ENCODE peak calls at places on chromosomes 11 and 22, in six cellular contexts. S, K, W, D, Q and T are unnamed samples.

GRCh38 chr11:106706355-106706754 is 311.9 kb downstream of the GUCY1A2 start:
- DNase-seq in S (no peak), K (no peak), W (no peak), D (no peak), Q (no peak), T (peak)

GRCh38 chr11:77073328-77074001 is 6.7 kb downstream of the CAPN5 start:
- DNase-seq in S (no peak), K (peak), W (no peak), D (peak), Q (peak), T (peak)

GRCh38 chr11:9351321-9351881 is 33.1 kb upstream of the IPO7 start:
- DNase-seq in S (no peak), K (no peak), W (no peak), D (no peak), Q (no peak), T (no peak)

GRCh38 chr11:20274031-20274430 is 89.5 kb upstream of the HTATIP2 start:
- DNase-seq in S (no peak), K (no peak), W (no peak), D (no peak), Q (no peak), T (no peak)

GRCh38 chr11:64060861-64061444 is 25.2 kb downstream of the FLRT1 start:
- DNase-seq in S (peak), K (peak), W (no peak), D (peak), Q (peak), T (peak)

GRCh38 chr11:88815505-88815904 is 250.3 kb downstream of the GRM5 start:
- DNase-seq in S (no peak), K (no peak), W (no peak), D (no peak), Q (no peak), T (no peak)

GRCh38 chr11:19713221-19714092 is 820 bp downstream of the NAV2 start:
- DNase-seq in S (peak), K (no peak), W (no peak), D (peak), Q (no peak), T (peak)

GRCh38 chr11:94909371-94909820 is 64.0 kb downstream of the CWC15 start:
- DNase-seq in S (no peak), K (no peak), W (no peak), D (no peak), Q (peak), T (no peak)

GRCh38 chr11:69109101-69109500 is 46.6 kb upstream of the SMIM38 start:
- DNase-seq in S (no peak), K (no peak), W (no peak), D (no peak), Q (no peak), T (no peak)

GRCh38 chr11:97722065-97722464 is 1298.7 kb upstream of the CNTN5 start:
- DNase-seq in S (no peak), K (no peak), W (no peak), D (no peak), Q (no peak), T (peak)

GRCh38 chr11:69293819-69294505 is at the start of gene MYEOV:
- DNase-seq in S (no peak), K (no peak), W (no peak), D (peak), Q (peak), T (peak)

GRCh38 chr22:23763579-23764331 is 965 bp downstream of the C22orf15 start:
- DNase-seq in S (peak), K (no peak), W (no peak), D (peak), Q (peak), T (no peak)

GRCh38 chr11:76209956-76210885 is 3.9 kb upstream of the WNT11 start:
- DNase-seq in S (peak), K (peak), W (no peak), D (peak), Q (peak), T (peak)

GRCh38 chr11:1572200-1573076 is at the start of gene DUSP8:
- DNase-seq in S (peak), K (peak), W (peak), D (peak), Q (peak), T (peak)

GRCh38 chr11:134032501-134033091 is 36.3 kb upstream of the JAM3 start:
- DNase-seq in S (no peak), K (peak), W (no peak), D (no peak), Q (peak), T (no peak)

GRCh38 chr11:64267207-64267945 is 16.0 kb downstream of the PLCB3 start:
- DNase-seq in S (no peak), K (no peak), W (no peak), D (no peak), Q (no peak), T (no peak)

GRCh38 chr11:16002942-16003341 is 353.4 kb downstream of the SOX6 start:
- DNase-seq in S (no peak), K (no peak), W (no peak), D (no peak), Q (no peak), T (no peak)

GRCh38 chr22:25453557-25453956 is 110.9 kb upstream of the GRK3 start:
- DNase-seq in S (no peak), K (no peak), W (no peak), D (no peak), Q (no peak), T (no peak)

GRCh38 chr11:26286472-26287066 is 45.4 kb upstream of the ANO3 start:
- DNase-seq in S (no peak), K (no peak), W (no peak), D (no peak), Q (peak), T (peak)

GRCh38 chr11:17771841-17772401 is 37.3 kb downstream of the KCNC1 start:
- DNase-seq in S (no peak), K (no peak), W (no peak), D (no peak), Q (no peak), T (no peak)

GRCh38 chr11:33262016-33262638 is 4.9 kb downstream of the HIPK3 start:
- DNase-seq in S (no peak), K (no peak), W (no peak), D (no peak), Q (no peak), T (peak)

GRCh38 chr11:35549787-35550186 is 24.4 kb upstream of the PAMR1 start:
- DNase-seq in S (no peak), K (no peak), W (no peak), D (no peak), Q (peak), T (peak)

GRCh38 chr11:96052921-96053631 is 129.2 kb upstream of the MTMR2 start:
- DNase-seq in S (no peak), K (no peak), W (no peak), D (no peak), Q (peak), T (peak)

GRCh38 chr22:42417645-42418303 is 14.4 kb downstream of the NFAM1 start:
- DNase-seq in S (no peak), K (no peak), W (no peak), D (no peak), Q (no peak), T (no peak)

GRCh38 chr11:19511413-19512183 is 201.0 kb upstream of the NAV2 start:
- DNase-seq in S (no peak), K (peak), W (no peak), D (no peak), Q (no peak), T (no peak)

GRCh38 chr11:69799582-69799981 is 19.6 kb downstream of the FGF3 start:
- DNase-seq in S (no peak), K (no peak), W (no peak), D (no peak), Q (no peak), T (no peak)

GRCh38 chr22:23538502-23538860 is 41.6 kb downstream of the IGLL1 start:
- DNase-seq in S (no peak), K (no peak), W (no peak), D (no peak), Q (no peak), T (no peak)

GRCh38 chr11:59197990-59198389 is 14.7 kb downstream of the MPEG1 start:
- DNase-seq in S (no peak), K (peak), W (no peak), D (no peak), Q (peak), T (peak)

GRCh38 chr22:41801147-41801819 is 804 bp downstream of the CCDC134 start:
- DNase-seq in S (no peak), K (no peak), W (no peak), D (no peak), Q (no peak), T (no peak)

GRCh38 chr11:73520358-73521061 is 77.4 kb downstream of the FAM168A start:
- DNase-seq in S (no peak), K (no peak), W (no peak), D (no peak), Q (no peak), T (peak)

GRCh38 chr11:60169264-60169915 is 13.5 kb downstream of the MS4A6A start:
- DNase-seq in S (no peak), K (no peak), W (no peak), D (no peak), Q (peak), T (no peak)

GRCh38 chr11:116984589-116984988 is 113.6 kb downstream of the SIK3 start:
- DNase-seq in S (no peak), K (no peak), W (no peak), D (no peak), Q (peak), T (peak)

GRCh38 chr11:122423886-122424285 is 231.6 kb upstream of the UBASH3B start:
- DNase-seq in S (no peak), K (no peak), W (no peak), D (no peak), Q (no peak), T (no peak)

GRCh38 chr22:40436460-40437431 is 66.4 kb downstream of the SGSM3 start:
- DNase-seq in S (peak), K (no peak), W (no peak), D (peak), Q (peak), T (peak)

GRCh38 chr11:77506857-77507256 is 33.0 kb upstream of the PAK1 start:
- DNase-seq in S (no peak), K (no peak), W (no peak), D (no peak), Q (no peak), T (no peak)

GRCh38 chr11:106937113-106937512 is 81.2 kb downstream of the GUCY1A2 start:
- DNase-seq in S (no peak), K (no peak), W (no peak), D (no peak), Q (no peak), T (no peak)

GRCh38 chr11:120337133-120337895 is 1.1 kb downstream of the ARHGEF12 start:
- DNase-seq in S (peak), K (no peak), W (no peak), D (peak), Q (no peak), T (peak)

GRCh38 chr22:30667486-30668305 is at the start of gene DUSP18:
- DNase-seq in S (peak), K (peak), W (peak), D (peak), Q (peak), T (peak)

GRCh38 chr22:35315141-35315854 is 15.6 kb downstream of the TOM1 start:
- DNase-seq in S (no peak), K (no peak), W (no peak), D (peak), Q (no peak), T (no peak)